ENCODE peak calls at places on chromosomes 1 and 21, in five cellular contexts. E is mucosa of descending colon, Q is body of pancreas, V is AG10803, G is aorta. I is an unnamed sample.

GRCh38 chr1:41751804-41752513 is 166.8 kb downstream of the HIVEP3 start:
- DNase-seq in E (no peak), Q (no peak), V (peak), G (no peak), I (no peak)

GRCh38 chr1:176989023-176989422 is 175.5 kb downstream of the ASTN1 start:
- DNase-seq in E (no peak), Q (no peak), V (peak), G (no peak), I (no peak)

GRCh38 chr1:218463194-218464156 is 118.3 kb downstream of the TGFB2 start:
- DNase-seq in E (peak), Q (peak), V (peak), G (peak), I (no peak)

GRCh38 chr1:92949937-92950817 is 11.1 kb downstream of the DIPK1A start:
- DNase-seq in E (no peak), Q (no peak), V (peak), G (no peak), I (no peak)

GRCh38 chr1:65395887-65396612 is 24.4 kb upstream of the LEPR start:
- DNase-seq in E (no peak), Q (no peak), V (peak), G (no peak), I (no peak)

GRCh38 chr21:38380391-38381137 is 117.7 kb downstream of the ERG start:
- DNase-seq in E (no peak), Q (no peak), V (no peak), G (no peak), I (no peak)

GRCh38 chr1:29052100-29052499 is 71.6 kb downstream of the TMEM200B start:
- DNase-seq in E (no peak), Q (no peak), V (peak), G (no peak), I (no peak)

GRCh38 chr1:235919797-235920475 is 53.2 kb upstream of the LYST start:
- DNase-seq in E (peak), Q (no peak), V (peak), G (no peak), I (no peak)

GRCh38 chr1:241311056-241311746 is 45.8 kb downstream of the RGS7 start:
- DNase-seq in E (no peak), Q (no peak), V (no peak), G (no peak), I (no peak)

GRCh38 chr1:27656157-27656893 is 15.7 kb downstream of the IFI6 start:
- DNase-seq in E (no peak), Q (peak), V (peak), G (peak), I (no peak)

GRCh38 chr1:23581219-23581618 is 21.9 kb upstream of the ID3 start:
- DNase-seq in E (no peak), Q (no peak), V (peak), G (no peak), I (no peak)

GRCh38 chr1:42403880-42404400 is 23.3 kb downstream of the RIMKLA start:
- DNase-seq in E (no peak), Q (no peak), V (no peak), G (no peak), I (no peak)

GRCh38 chr1:190029441-190029840 is 448.2 kb downstream of the BRINP3 start:
- DNase-seq in E (no peak), Q (no peak), V (no peak), G (no peak), I (no peak)

GRCh38 chr1:111643696-111644095 is 24.1 kb downstream of the RAP1A start:
- DNase-seq in E (no peak), Q (no peak), V (no peak), G (no peak), I (no peak)

GRCh38 chr21:29075706-29076447 is 2.4 kb upstream of the CCT8 start:
- DNase-seq in E (no peak), Q (no peak), V (no peak), G (no peak), I (no peak)

GRCh38 chr1:27145934-27146354 is 9.0 kb downstream of the SLC9A1 start:
- DNase-seq in E (no peak), Q (no peak), V (peak), G (peak), I (no peak)

GRCh38 chr1:8127201-8127641 is 101.1 kb upstream of the ERRFI1 start:
- DNase-seq in E (no peak), Q (no peak), V (no peak), G (no peak), I (no peak)

GRCh38 chr21:44497641-44498243 is 42.3 kb downstream of the KRTAP10-1 start:
- DNase-seq in E (no peak), Q (peak), V (peak), G (peak), I (no peak)

GRCh38 chr1:25083481-25084345 is 148.6 kb downstream of the SYF2 start:
- DNase-seq in E (no peak), Q (no peak), V (no peak), G (peak), I (no peak)

GRCh38 chr1:184416476-184416875 is 29.6 kb downstream of the C1orf21 start:
- DNase-seq in E (no peak), Q (no peak), V (no peak), G (no peak), I (no peak)

GRCh38 chr1:221018415-221018814 is 139.2 kb downstream of the HLX start:
- DNase-seq in E (no peak), Q (no peak), V (no peak), G (no peak), I (no peak)

I was measured in prostate gland.